ENCODE peak calls at places on chromosomes 2 and 18, in six cellular contexts. One of them, this sample, is unnamed.

GRCh38 chr2:236634203-236634602 is 64.6 kb downstream of the ACKR3 start:
- DNase-seq in GM12878: no peak
- DNase-seq in H1: no peak
- DNase-seq in K562: no peak
- DNase-seq in HCT116: no peak
- DNase-seq in HepG2: no peak
- DNase-seq in this sample: no peak

GRCh38 chr2:63572001-63572400 is 16.3 kb downstream of the WDPCP start:
- DNase-seq in GM12878: no peak
- DNase-seq in H1: no peak
- DNase-seq in K562: no peak
- DNase-seq in HCT116: no peak
- DNase-seq in HepG2: no peak
- DNase-seq in this sample: no peak

GRCh38 chr2:144210076-144210475 is 309.8 kb downstream of the ZEB2 start:
- DNase-seq in GM12878: no peak
- DNase-seq in H1: no peak
- DNase-seq in K562: no peak
- DNase-seq in HCT116: no peak
- DNase-seq in HepG2: no peak
- DNase-seq in this sample: no peak

GRCh38 chr2:3628800-3629199 is 29.2 kb upstream of the ALLC start:
- DNase-seq in GM12878: no peak
- DNase-seq in H1: peak
- DNase-seq in K562: no peak
- DNase-seq in HCT116: peak
- DNase-seq in HepG2: peak
- DNase-seq in this sample: peak

GRCh38 chr2:43207553-43208300 is 18.7 kb downstream of the ZFP36L2 start:
- DNase-seq in GM12878: no peak
- DNase-seq in H1: no peak
- DNase-seq in K562: no peak
- DNase-seq in HCT116: no peak
- DNase-seq in HepG2: no peak
- DNase-seq in this sample: no peak

GRCh38 chr2:101038455-101039255 is 36.6 kb downstream of the RPL31 start:
- DNase-seq in GM12878: no peak
- DNase-seq in H1: peak
- DNase-seq in K562: peak
- DNase-seq in HCT116: peak
- DNase-seq in HepG2: peak
- DNase-seq in this sample: no peak

GRCh38 chr2:96264656-96265348 is 995 bp downstream of the TMEM127 start:
- DNase-seq in GM12878: no peak
- DNase-seq in H1: no peak
- DNase-seq in K562: no peak
- DNase-seq in HCT116: no peak
- DNase-seq in HepG2: peak
- DNase-seq in this sample: peak

GRCh38 chr2:85926526-85926925 is 37.7 kb upstream of the ST3GAL5 start:
- DNase-seq in GM12878: no peak
- DNase-seq in H1: no peak
- DNase-seq in K562: no peak
- DNase-seq in HCT116: no peak
- DNase-seq in HepG2: no peak
- DNase-seq in this sample: no peak

GRCh38 chr2:65436825-65437221 is 4.4 kb upstream of the SPRED2 start:
- DNase-seq in GM12878: peak
- DNase-seq in H1: no peak
- DNase-seq in K562: peak
- DNase-seq in HCT116: no peak
- DNase-seq in HepG2: no peak
- DNase-seq in this sample: no peak

GRCh38 chr18:76821875-76822509 is 365 bp upstream of the ZNF236 start:
- DNase-seq in GM12878: no peak
- DNase-seq in H1: peak
- DNase-seq in K562: peak
- DNase-seq in HCT116: no peak
- DNase-seq in HepG2: no peak
- DNase-seq in this sample: no peak

GRCh38 chr2:241774419-241775222 is 2.0 kb upstream of the GAL3ST2 start:
- DNase-seq in GM12878: no peak
- DNase-seq in H1: peak
- DNase-seq in K562: peak
- DNase-seq in HCT116: peak
- DNase-seq in HepG2: peak
- DNase-seq in this sample: no peak

GRCh38 chr18:74534150-74534969 is at the start of gene CNDP1:
- DNase-seq in GM12878: no peak
- DNase-seq in H1: no peak
- DNase-seq in K562: no peak
- DNase-seq in HCT116: no peak
- DNase-seq in HepG2: no peak
- DNase-seq in this sample: no peak

GRCh38 chr2:240629968-240630770 is 4.9 kb downstream of the GPR35 start:
- DNase-seq in GM12878: no peak
- DNase-seq in H1: no peak
- DNase-seq in K562: no peak
- DNase-seq in HCT116: no peak
- DNase-seq in HepG2: no peak
- DNase-seq in this sample: no peak
- TF ChIP-seq ZNF274 in GM12878: no peak
- TF ChIP-seq ZNF274 in H1: no peak
- TF ChIP-seq ZNF274 in K562: no peak
- TF ChIP-seq ZNF274 in HCT116: no peak
- TF ChIP-seq ZNF274 in HepG2: no peak
- TF ChIP-seq ZNF274 in this sample: no peak

GRCh38 chr18:49613741-49614151 is 51.9 kb downstream of the LIPG start:
- DNase-seq in GM12878: no peak
- DNase-seq in H1: no peak
- DNase-seq in K562: no peak
- DNase-seq in HCT116: no peak
- DNase-seq in HepG2: no peak
- DNase-seq in this sample: no peak
- TF ChIP-seq ZNF274 in GM12878: no peak
- TF ChIP-seq ZNF274 in H1: no peak
- TF ChIP-seq ZNF274 in K562: no peak
- TF ChIP-seq ZNF274 in HCT116: no peak
- TF ChIP-seq ZNF274 in HepG2: no peak
- TF ChIP-seq ZNF274 in this sample: no peak

GRCh38 chr18:36672437-36673344 is 156.1 kb downstream of the TPGS2 start:
- DNase-seq in GM12878: no peak
- DNase-seq in H1: no peak
- DNase-seq in K562: no peak
- DNase-seq in HCT116: no peak
- DNase-seq in HepG2: no peak
- DNase-seq in this sample: no peak
- TF ChIP-seq ZNF274 in GM12878: no peak
- TF ChIP-seq ZNF274 in H1: no peak
- TF ChIP-seq ZNF274 in K562: no peak
- TF ChIP-seq ZNF274 in HCT116: no peak
- TF ChIP-seq ZNF274 in HepG2: no peak
- TF ChIP-seq ZNF274 in this sample: no peak

GRCh38 chr2:55106148-55106547 is 55.9 kb upstream of the RTN4 start:
- DNase-seq in GM12878: no peak
- DNase-seq in H1: no peak
- DNase-seq in K562: no peak
- DNase-seq in HCT116: no peak
- DNase-seq in HepG2: no peak
- DNase-seq in this sample: no peak
- TF ChIP-seq ZNF274 in GM12878: no peak
- TF ChIP-seq ZNF274 in H1: no peak
- TF ChIP-seq ZNF274 in K562: no peak
- TF ChIP-seq ZNF274 in HCT116: no peak
- TF ChIP-seq ZNF274 in HepG2: no peak
- TF ChIP-seq ZNF274 in this sample: no peak

DNA sequence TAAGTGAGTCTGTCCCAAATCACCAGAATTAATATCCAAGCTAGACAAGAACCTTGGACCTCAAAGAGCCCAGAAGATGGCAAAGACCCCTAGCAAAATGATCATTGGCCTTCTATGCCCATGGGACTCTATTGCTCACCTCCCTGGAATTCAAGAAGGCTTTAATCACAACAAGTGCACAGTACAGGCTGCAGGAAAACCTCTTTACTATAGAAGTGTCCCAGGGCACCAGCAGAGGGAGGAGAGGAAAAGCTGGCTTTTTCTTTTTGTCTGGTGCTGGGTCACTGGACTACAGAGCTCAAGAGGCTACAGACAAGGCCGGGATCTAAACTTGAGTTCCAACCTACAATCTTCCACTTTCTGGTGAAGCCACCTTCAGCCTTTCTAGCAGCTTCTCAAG is 88.3 kb upstream of the PPP1CB start:
- DNase-seq in GM12878: no peak
- DNase-seq in H1: no peak
- DNase-seq in K562: no peak
- DNase-seq in HCT116: no peak
- DNase-seq in HepG2: peak
- DNase-seq in this sample: no peak
- TF ChIP-seq ZNF274 in GM12878: no peak
- TF ChIP-seq ZNF274 in H1: no peak
- TF ChIP-seq ZNF274 in K562: no peak
- TF ChIP-seq ZNF274 in HCT116: no peak
- TF ChIP-seq ZNF274 in HepG2: no peak
- TF ChIP-seq ZNF274 in this sample: no peak

GRCh38 chr18:45761512-45762114 is 37.6 kb downstream of the SLC14A1 start:
- DNase-seq in GM12878: no peak
- DNase-seq in H1: no peak
- DNase-seq in K562: no peak
- DNase-seq in HCT116: no peak
- DNase-seq in HepG2: no peak
- DNase-seq in this sample: no peak

GRCh38 chr18:45760443-45761036 is 36.6 kb downstream of the SLC14A1 start:
- DNase-seq in GM12878: no peak
- DNase-seq in H1: peak
- DNase-seq in K562: no peak
- DNase-seq in HCT116: no peak
- DNase-seq in HepG2: no peak
- DNase-seq in this sample: no peak

GRCh38 chr18:45765740-45766139 is 41.8 kb downstream of the SLC14A1 start:
- DNase-seq in GM12878: no peak
- DNase-seq in H1: no peak
- DNase-seq in K562: no peak
- DNase-seq in HCT116: no peak
- DNase-seq in HepG2: no peak
- DNase-seq in this sample: no peak

GRCh38 chr18:45764000-45764686 is 40.2 kb downstream of the SLC14A1 start:
- DNase-seq in GM12878: no peak
- DNase-seq in H1: no peak
- DNase-seq in K562: no peak
- DNase-seq in HCT116: no peak
- DNase-seq in HepG2: no peak
- DNase-seq in this sample: no peak
- TF ChIP-seq ZNF274 in GM12878: no peak
- TF ChIP-seq ZNF274 in H1: no peak
- TF ChIP-seq ZNF274 in K562: no peak
- TF ChIP-seq ZNF274 in HCT116: no peak
- TF ChIP-seq ZNF274 in HepG2: no peak
- TF ChIP-seq ZNF274 in this sample: no peak

GRCh38 chr2:234427081-234428058 is 69.5 kb downstream of the ARL4C start:
- DNase-seq in GM12878: no peak
- DNase-seq in H1: peak
- DNase-seq in K562: no peak
- DNase-seq in HCT116: no peak
- DNase-seq in HepG2: no peak
- DNase-seq in this sample: peak

GRCh38 chr2:234422895-234423505 is 73.9 kb downstream of the ARL4C start:
- DNase-seq in GM12878: no peak
- DNase-seq in H1: no peak
- DNase-seq in K562: no peak
- DNase-seq in HCT116: no peak
- DNase-seq in HepG2: no peak
- DNase-seq in this sample: no peak

GRCh38 chr2:234423884-234424283 is 73.0 kb downstream of the ARL4C start:
- DNase-seq in GM12878: no peak
- DNase-seq in H1: no peak
- DNase-seq in K562: no peak
- DNase-seq in HCT116: no peak
- DNase-seq in HepG2: no peak
- DNase-seq in this sample: no peak

GRCh38 chr2:234426616-234427015 is 70.3 kb downstream of the ARL4C start:
- DNase-seq in GM12878: peak
- DNase-seq in H1: no peak
- DNase-seq in K562: no peak
- DNase-seq in HCT116: no peak
- DNase-seq in HepG2: no peak
- DNase-seq in this sample: no peak

DNA sequence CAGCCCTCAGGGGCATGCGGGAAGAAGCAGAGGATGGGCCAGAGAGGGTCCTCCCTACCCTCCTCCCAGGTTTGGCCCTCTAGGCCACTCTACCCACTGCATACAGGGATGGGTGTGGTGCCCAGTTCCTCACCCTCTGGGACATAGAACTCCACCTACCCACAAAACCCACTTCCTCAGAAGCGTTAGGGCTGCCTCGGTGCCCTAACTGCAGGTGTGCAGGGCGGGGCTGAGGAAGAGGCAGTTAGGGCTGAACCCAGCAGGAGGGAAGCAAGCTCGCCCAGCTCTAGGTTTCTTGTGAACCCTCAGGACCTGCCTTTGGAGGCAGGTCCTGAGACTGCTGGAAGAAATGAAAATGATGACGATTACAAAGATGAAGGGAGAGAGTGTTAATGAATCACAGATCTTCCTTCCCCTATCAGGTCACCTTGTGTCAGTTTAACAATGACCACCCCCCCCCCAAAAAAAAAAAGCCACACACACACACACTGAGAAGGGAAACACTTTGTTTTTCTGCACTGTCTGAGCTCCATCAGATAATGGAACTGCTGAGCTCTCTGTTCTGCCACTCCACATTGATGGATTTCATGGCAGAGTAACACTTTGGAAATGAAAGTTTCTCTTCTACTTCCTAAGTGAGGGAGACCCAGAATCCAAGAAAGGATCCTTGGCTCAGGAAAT is 70.8 kb downstream of the ARL4C start:
- DNase-seq in GM12878: peak
- DNase-seq in H1: no peak
- DNase-seq in K562: no peak
- DNase-seq in HCT116: no peak
- DNase-seq in HepG2: no peak
- DNase-seq in this sample: no peak
- TF ChIP-seq ZNF274 in GM12878: no peak
- TF ChIP-seq ZNF274 in H1: no peak
- TF ChIP-seq ZNF274 in K562: no peak
- TF ChIP-seq ZNF274 in HCT116: no peak
- TF ChIP-seq ZNF274 in HepG2: no peak
- TF ChIP-seq ZNF274 in this sample: no peak

GRCh38 chr2:128280901-128281321 is 37.8 kb downstream of the HS6ST1 start:
- DNase-seq in GM12878: no peak
- DNase-seq in H1: no peak
- DNase-seq in K562: no peak
- DNase-seq in HCT116: no peak
- DNase-seq in HepG2: no peak
- DNase-seq in this sample: no peak

GRCh38 chr2:128281852-128282245 is 36.8 kb downstream of the HS6ST1 start:
- DNase-seq in GM12878: no peak
- DNase-seq in H1: no peak
- DNase-seq in K562: no peak
- DNase-seq in HCT116: no peak
- DNase-seq in HepG2: no peak
- DNase-seq in this sample: no peak

GRCh38 chr2:128278979-128279378 is 39.7 kb downstream of the HS6ST1 start:
- DNase-seq in GM12878: no peak
- DNase-seq in H1: no peak
- DNase-seq in K562: no peak
- DNase-seq in HCT116: no peak
- DNase-seq in HepG2: no peak
- DNase-seq in this sample: no peak

GRCh38 chr2:128277961-128278681 is 40.5 kb downstream of the HS6ST1 start:
- DNase-seq in GM12878: no peak
- DNase-seq in H1: no peak
- DNase-seq in K562: no peak
- DNase-seq in HCT116: no peak
- DNase-seq in HepG2: no peak
- DNase-seq in this sample: no peak

GRCh38 chr2:128279786-128280701 is 38.6 kb downstream of the HS6ST1 start:
- DNase-seq in GM12878: no peak
- DNase-seq in H1: no peak
- DNase-seq in K562: no peak
- DNase-seq in HCT116: no peak
- DNase-seq in HepG2: no peak
- DNase-seq in this sample: no peak
- TF ChIP-seq ZNF274 in GM12878: no peak
- TF ChIP-seq ZNF274 in H1: no peak
- TF ChIP-seq ZNF274 in K562: no peak
- TF ChIP-seq ZNF274 in HCT116: no peak
- TF ChIP-seq ZNF274 in HepG2: no peak
- TF ChIP-seq ZNF274 in this sample: no peak